ENCODE peak calls at places on chromosomes 12 and 14, in nine cellular contexts. V, P, K, Z, F, D, L, G and C are unnamed samples.
A peak's percentile ranks its signal among the peaks of the same experiment; 100 is the strongest.

GRCh38 chr12:8018666-8019581 is 13.6 kb upstream of the FOXJ2 start:
- DNase-seq in V (no peak), P (peak; percentile 91), K (peak; percentile 88), Z (peak; percentile 87), F (peak; percentile 15), D (peak; percentile 17), L (no peak), G (peak; percentile 81), C (no peak)

GRCh38 chr12:40378721-40379120 is 153.9 kb downstream of the LRRK2 start:
- DNase-seq in V (no peak), P (no peak), K (no peak), Z (no peak), F (no peak), D (no peak), L (no peak), G (no peak), C (no peak)

GRCh38 chr14:77950371-77950770 is 150.5 kb downstream of the ADCK1 start:
- DNase-seq in V (no peak), P (no peak), K (no peak), Z (no peak), F (no peak), D (no peak), L (peak; percentile 68), G (no peak), C (peak; percentile 2)

GRCh38 chr12:12365931-12366431 is 9.1 kb downstream of the BORCS5 start:
- DNase-seq in V (peak; percentile 71), P (no peak), K (peak; percentile 13), Z (peak; percentile 59), F (no peak), D (no peak), L (peak; percentile 49), G (no peak), C (peak; percentile 73)

GRCh38 chr12:42695490-42695995 is 106.0 kb upstream of the PRICKLE1 start:
- DNase-seq in V (no peak), P (no peak), K (no peak), Z (no peak), F (no peak), D (no peak), L (no peak), G (no peak), C (no peak)

GRCh38 chr12:38921025-38921677 is 15.8 kb upstream of the CPNE8 start:
- DNase-seq in V (no peak), P (peak; percentile 82), K (peak; percentile 72), Z (peak; percentile 77), F (peak; percentile 73), D (no peak), L (peak; percentile 70), G (no peak), C (no peak)

GRCh38 chr14:90700928-90701776 is 115.1 kb downstream of the TTC7B start:
- DNase-seq in V (no peak), P (no peak), K (no peak), Z (no peak), F (no peak), D (no peak), L (no peak), G (peak; percentile 81), C (no peak)

GRCh38 chr14:104135904-104136471 is 2.4 kb upstream of the KIF26A start:
- DNase-seq in V (no peak), P (no peak), K (peak; percentile 75), Z (no peak), F (no peak), D (peak; percentile 28), L (no peak), G (peak; percentile 44), C (peak; percentile 7)

GRCh38 chr12:132290203-132290540 is 39.2 kb downstream of the GALNT9 start:
- DNase-seq in V (no peak), P (no peak), K (no peak), Z (no peak), F (no peak), D (peak; percentile 4), L (no peak), G (no peak), C (no peak)

GRCh38 chr14:99226687-99227086 is 45.3 kb downstream of the BCL11B start:
- DNase-seq in V (no peak), P (no peak), K (no peak), Z (no peak), F (no peak), D (no peak), L (no peak), G (no peak), C (no peak)
- H3K4me1 ChIP-seq in V (no peaks in the 10 kb centered on the region), P (peaks cover 5% of the 10 kb centered on the region), K (peaks cover 14% of the 10 kb centered on the region), Z (no peaks in the 10 kb centered on the region), F (peaks cover 2% of the 10 kb centered on the region), D (no peaks in the 10 kb centered on the region), L (no peaks in the 10 kb centered on the region), G (no peaks in the 10 kb centered on the region), C (no peaks in the 10 kb centered on the region)

GRCh38 chr12:107843351-107844311 is 69.1 kb downstream of the ASCL4 start:
- DNase-seq in V (no peak), P (peak; percentile 48), K (peak; percentile 65), Z (no peak), F (no peak), D (no peak), L (peak; percentile 53), G (no peak), C (peak; percentile 28)
- H3K27me3 ChIP-seq in V (peaks cover 27% of the 10 kb centered on the region), P (peaks cover 27% of the 10 kb centered on the region), K (peaks cover 99% of the 10 kb centered on the region), Z (no peaks in the 10 kb centered on the region), F (peaks cover 50% of the 10 kb centered on the region), D (peaks cover 93% of the 10 kb centered on the region), L (peaks cover 33% of the 10 kb centered on the region), G (peaks cover 65% of the 10 kb centered on the region), C (peaks cover 3% of the 10 kb centered on the region)

DNA sequence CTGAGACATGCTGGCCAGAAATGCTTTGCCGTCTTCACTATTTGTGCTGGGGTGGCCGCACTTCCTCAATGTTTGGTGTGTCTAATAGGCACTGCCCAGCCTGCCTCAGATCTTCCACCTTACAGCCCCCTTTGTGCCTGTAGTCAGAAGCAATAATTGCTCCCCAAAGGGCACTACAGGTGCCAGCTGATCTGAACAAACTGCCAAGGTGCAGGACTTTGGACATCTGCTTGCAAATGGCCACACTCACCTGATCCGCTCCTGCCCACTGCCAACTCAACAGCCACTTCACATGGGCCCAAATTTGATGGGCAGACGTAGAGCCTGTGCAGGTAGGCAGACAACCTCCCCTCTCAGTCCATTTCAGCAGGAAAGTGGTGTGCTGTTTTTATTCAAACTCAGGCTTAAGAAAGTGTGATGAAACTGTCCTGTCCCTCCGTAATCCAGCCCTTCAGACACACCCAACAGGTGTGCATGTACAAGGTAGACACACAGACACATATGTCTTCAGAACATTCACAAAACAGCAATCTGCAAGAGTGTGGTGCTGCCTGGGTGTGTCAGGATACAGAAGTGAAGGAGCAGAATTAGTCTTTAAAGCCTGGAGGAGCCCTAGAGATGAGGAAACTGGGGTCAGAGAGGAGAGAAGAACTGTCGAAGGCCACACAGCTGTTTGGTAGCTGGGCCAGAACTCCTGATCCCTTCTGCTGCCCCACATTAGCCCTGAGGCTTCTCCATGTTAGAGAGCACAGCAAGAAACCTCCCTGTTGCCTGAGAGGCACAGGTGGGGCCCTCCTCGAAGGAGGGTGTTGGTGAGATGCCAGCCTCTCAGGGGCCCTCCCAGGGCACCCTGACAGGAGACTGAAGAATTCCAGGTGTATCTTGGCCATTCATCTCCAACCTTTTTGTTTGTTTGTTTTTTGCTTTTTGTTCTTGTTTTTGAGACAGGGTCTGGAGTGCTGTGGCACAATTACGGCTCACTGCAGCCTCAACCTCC is 4.4 kb upstream of the KRT75 start:
- DNase-seq in V (no peak), P (no peak), K (no peak), Z (no peak), F (no peak), D (no peak), L (no peak), G (no peak), C (no peak)
- H3K4me1 ChIP-seq in V (no peaks in the 10 kb centered on the region), P (peaks cover 4% of the 10 kb centered on the region), K (peaks cover 25% of the 10 kb centered on the region), Z (no peaks in the 10 kb centered on the region), F (no peaks in the 10 kb centered on the region), D (no peaks in the 10 kb centered on the region), L (peaks cover 35% of the 10 kb centered on the region), G (no peaks in the 10 kb centered on the region), C (peaks cover 26% of the 10 kb centered on the region)

GRCh38 chr14:64778114-64778754 is 74.0 kb downstream of the PLEKHG3 start:
- DNase-seq in V (no peak), P (no peak), K (no peak), Z (no peak), F (no peak), D (no peak), L (no peak), G (no peak), C (no peak)

GRCh38 chr14:64779472-64779871 is 75.2 kb downstream of the PLEKHG3 start:
- DNase-seq in V (no peak), P (no peak), K (no peak), Z (no peak), F (no peak), D (peak; percentile 58), L (no peak), G (no peak), C (no peak)

GRCh38 chr14:64775081-64775777 is 71.0 kb downstream of the PLEKHG3 start:
- DNase-seq in V (no peak), P (no peak), K (no peak), Z (no peak), F (no peak), D (no peak), L (no peak), G (no peak), C (no peak)

GRCh38 chr14:64774272-64774671 is 70.0 kb downstream of the PLEKHG3 start:
- DNase-seq in V (no peak), P (no peak), K (no peak), Z (no peak), F (no peak), D (no peak), L (no peak), G (no peak), C (no peak)

DNA sequence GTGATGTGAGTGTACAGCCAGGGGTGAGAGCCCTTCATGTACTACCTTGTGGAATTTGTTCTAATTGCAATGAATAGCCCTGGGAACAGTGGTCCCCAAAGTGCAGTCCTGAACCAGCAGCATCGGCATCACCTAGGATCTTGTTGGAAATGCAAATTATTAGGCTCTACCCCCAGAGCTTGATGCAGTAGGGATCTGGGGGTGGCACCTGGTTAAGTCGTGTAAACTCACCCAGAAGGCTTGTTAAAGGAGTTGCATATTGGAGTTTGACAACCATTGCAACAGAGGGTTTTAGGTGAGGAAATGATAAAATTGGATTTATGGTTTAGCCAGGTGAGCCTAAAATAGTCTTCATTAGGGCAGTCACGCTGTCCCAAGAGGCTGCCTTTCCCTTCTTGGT is 73.2 kb downstream of the PLEKHG3 start:
- DNase-seq in V (no peak), P (no peak), K (no peak), Z (no peak), F (no peak), D (no peak), L (no peak), G (no peak), C (no peak)
- H3K27me3 ChIP-seq in V (peaks cover 13% of the 10 kb centered on the region), P (no peaks in the 10 kb centered on the region), K (no peaks in the 10 kb centered on the region), Z (no peaks in the 10 kb centered on the region), F (no peaks in the 10 kb centered on the region), D (no peaks in the 10 kb centered on the region), L (no peaks in the 10 kb centered on the region), G (no peaks in the 10 kb centered on the region), C (peaks cover 46% of the 10 kb centered on the region)

DNA sequence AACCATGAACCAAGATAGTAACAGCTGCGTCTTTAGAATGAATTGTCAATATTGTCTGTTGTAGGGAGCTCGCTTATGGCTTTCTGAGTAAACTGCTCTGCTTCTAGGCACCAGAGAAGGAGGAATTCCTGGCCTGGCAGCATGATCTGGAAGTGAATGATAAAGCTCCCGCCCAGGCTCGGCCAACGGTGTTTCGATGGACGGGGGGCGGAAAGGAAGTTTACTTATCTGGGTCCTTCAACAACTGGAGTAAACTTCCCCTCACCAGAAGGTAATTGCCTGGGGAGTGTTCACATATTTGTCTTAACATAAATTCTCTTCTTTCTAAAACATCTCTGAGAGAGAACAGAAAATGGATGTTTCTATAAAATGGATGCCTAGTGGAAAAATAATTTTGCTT is 4.3 kb downstream of the PRKAB1 start:
- DNase-seq in V (no peak), P (no peak), K (no peak), Z (no peak), F (no peak), D (no peak), L (no peak), G (no peak), C (no peak)
- H3K4me1 ChIP-seq in V (no peaks in the 10 kb centered on the region), P (peaks cover 4% of the 10 kb centered on the region), K (peaks cover 2% of the 10 kb centered on the region), Z (peaks cover 22% of the 10 kb centered on the region), F (peaks cover 8% of the 10 kb centered on the region), D (peaks cover 3% of the 10 kb centered on the region), L (peaks cover 11% of the 10 kb centered on the region), G (peaks cover 24% of the 10 kb centered on the region), C (peaks cover 17% of the 10 kb centered on the region)